ENCODE peak calls at places on chromosomes 6 and 20, in four cellular contexts. O is astrocyte of the spinal cord, J is tibial artery, M is OCI-LY7. U is an unnamed sample.

GRCh38 chr6:127516676-127517273 is 2.4 kb downstream of the MTCL3 start:
- DNase-seq in O (peak; percentile 73), J (no peak), M (peak; percentile 50), U (no peak)

GRCh38 chr6:148296746-148297145 is 45.9 kb upstream of the SASH1 start:
- DNase-seq in O (peak; percentile 26), J (no peak), M (no peak), U (no peak)

GRCh38 chr6:163536770-163537169 is 122.3 kb downstream of the QKI start:
- DNase-seq in O (peak; percentile 38), J (no peak), M (no peak), U (no peak)

GRCh38 chr20:15682690-15683089 is 890.6 kb downstream of the KIF16B start:
- DNase-seq in O (peak; percentile 37), J (no peak), M (no peak), U (no peak)

GRCh38 chr6:113971786-113972185 is 838 bp upstream of the HDAC2 start:
- DNase-seq in O (peak; percentile 17), J (no peak), M (peak; percentile 10), U (no peak)

GRCh38 chr20:20083796-20084195 is 31.5 kb downstream of the CFAP61 start:
- DNase-seq in O (peak; percentile 35), J (no peak), M (peak; percentile 48), U (no peak)

GRCh38 chr20:35497780-35498189 is 31.7 kb downstream of the C20orf173 start:
- DNase-seq in O (no peak), J (peak; percentile 72), M (no peak), U (no peak)

GRCh38 chr6:118725944-118726343 is 74.6 kb upstream of the CEP85L start:
- DNase-seq in O (no peak), J (no peak), M (no peak), U (no peak)

GRCh38 chr20:48720256-48721020 is 107.4 kb downstream of the PREX1 start:
- DNase-seq in O (no peak), J (peak; percentile 70), M (no peak), U (no peak)

GRCh38 chr20:40931348-40932044 is 97.1 kb upstream of the TOP1 start:
- DNase-seq in O (no peak), J (no peak), M (peak; percentile 92), U (no peak)

GRCh38 chr6:12899080-12899815 is 182.7 kb downstream of the PHACTR1 start:
- DNase-seq in O (no peak), J (no peak), M (no peak), U (no peak)
- TF ChIP-seq CTCF in O (no peak), J (no peak), M (no peak), U (no peak)

DNA sequence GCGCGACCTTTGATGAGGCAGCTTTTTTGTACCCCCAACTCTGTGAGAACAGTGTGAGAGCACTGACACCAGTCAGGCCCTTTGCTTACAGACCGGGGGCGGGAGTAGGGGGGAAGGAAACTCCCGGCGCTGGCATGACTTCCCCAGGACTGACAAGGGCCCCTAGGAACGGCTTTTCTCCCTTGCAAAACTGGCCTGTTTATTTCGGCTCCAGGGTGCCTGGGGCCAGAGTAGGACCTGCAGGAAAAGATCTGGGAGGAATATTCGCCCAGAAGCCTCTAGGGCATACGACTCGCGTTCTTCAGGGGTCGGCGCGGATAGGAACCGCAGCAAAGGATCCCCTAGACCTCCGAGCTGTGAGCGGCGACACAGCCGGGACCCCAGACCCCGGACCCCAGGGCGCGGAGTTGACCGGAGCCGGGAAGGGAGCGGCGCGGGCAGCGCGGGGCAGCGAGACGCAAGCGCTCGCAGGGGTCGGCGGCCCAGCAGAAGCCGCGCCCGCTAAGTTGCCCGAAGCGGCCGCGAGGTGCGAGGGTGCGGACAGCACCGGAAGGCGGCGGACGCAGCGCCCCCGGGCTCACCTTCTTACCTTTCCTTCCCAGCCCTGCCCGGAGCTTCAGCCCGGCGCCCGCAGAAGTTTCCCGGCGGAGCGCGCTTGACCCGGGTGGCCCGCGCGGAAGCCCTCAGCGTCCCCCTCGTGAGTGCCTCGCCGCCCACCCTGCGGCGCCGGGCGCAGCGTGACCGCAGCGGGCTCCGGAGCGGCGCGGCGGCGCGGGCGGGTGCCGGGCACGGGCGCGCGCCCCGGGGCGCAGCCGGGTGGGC is at the start of gene POPDC3:
- DNase-seq in O (peak; percentile 38), J (no peak), M (no peak), U (no peak)
- TF ChIP-seq CTCF in O (no peak), J (no peak), M (no peak), U (no peak)

GRCh38 chr6:100673641-100674040 is 207.5 kb downstream of the ASCC3 start:
- DNase-seq in O (no peak), J (no peak), M (no peak), U (no peak)

GRCh38 chr6:100677240-100677639 is 203.9 kb downstream of the ASCC3 start:
- DNase-seq in O (no peak), J (no peak), M (no peak), U (no peak)

DNA sequence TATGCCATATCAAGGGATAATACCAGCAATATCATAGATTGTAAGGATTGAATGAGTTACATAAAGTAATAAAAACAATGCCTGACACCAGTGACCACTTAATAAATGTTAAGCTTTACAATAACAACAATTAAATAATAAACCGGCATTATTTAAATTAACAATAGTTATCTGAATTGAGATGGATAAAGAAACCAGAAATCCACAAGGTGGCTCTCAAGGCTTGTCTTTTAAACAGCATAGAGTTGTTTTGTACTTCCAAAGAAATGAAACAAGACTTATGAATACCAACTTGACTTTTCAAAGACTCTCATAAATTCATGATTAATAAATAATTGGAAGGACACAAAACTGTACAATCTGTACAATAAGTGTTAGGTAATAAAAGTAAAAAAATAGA is 203.1 kb downstream of the ASCC3 start:
- DNase-seq in O (peak; percentile 12), J (no peak), M (no peak), U (no peak)
- TF ChIP-seq CTCF in O (no peak), J (no peak), M (peak; percentile 47), U (no peak)

GRCh38 chr6:32355018-32355417 is 16.7 kb downstream of the TSBP1 start:
- DNase-seq in O (no peak), J (no peak), M (no peak), U (no peak)
- TF ChIP-seq CTCF in O (no peak), J (no peak), M (no peak), U (no peak)

GRCh38 chr6:139373154-139373927 is 1.1 kb downstream of the CITED2 start:
- DNase-seq in O (peak; percentile 53), J (peak; percentile 81), M (peak; percentile 88), U (no peak)
- TF ChIP-seq CTCF in O (peak; percentile 24), J (peak; percentile 37), M (peak; percentile 69), U (no peak)

GRCh38 chr6:35202066-35202546 is 11.7 kb upstream of the SCUBE3 start:
- DNase-seq in O (no peak), J (no peak), M (no peak), U (no peak)
- TF ChIP-seq CTCF in O (no peak), J (no peak), M (peak; percentile 38), U (no peak)